ENCODE peak calls at places on chromosomes 3 and 15, in five cellular contexts. C, B, O, S and L are unnamed samples.
A peak's percentile ranks its signal among the peaks of the same experiment; 100 is the strongest.

GRCh38 chr15:89119489-89120478 is 31.5 kb downstream of the ABHD2 start:
- DNase-seq in C (no peak), B (peak; percentile 70), O (no peak), S (no peak), L (no peak)

GRCh38 chr3:12618426-12618825 is 45.5 kb downstream of the RAF1 start:
- DNase-seq in C (no peak), B (no peak), O (no peak), S (no peak), L (no peak)

GRCh38 chr3:186331043-186331442 is 31.0 kb downstream of the DGKG start:
- DNase-seq in C (no peak), B (no peak), O (no peak), S (no peak), L (no peak)

GRCh38 chr15:40894689-40895308 is 549 bp downstream of the VPS18 start:
- DNase-seq in C (peak; percentile 56), B (peak; percentile 78), O (peak; percentile 82), S (peak; percentile 78), L (no peak)

GRCh38 chr15:99511529-99511864 is 54.3 kb upstream of the MEF2A start:
- DNase-seq in C (no peak), B (peak; percentile 87), O (no peak), S (no peak), L (no peak)

GRCh38 chr15:78838480-78838879 is 27.2 kb upstream of the ADAMTS7 start:
- DNase-seq in C (no peak), B (peak; percentile 24), O (no peak), S (no peak), L (no peak)

GRCh38 chr3:139533781-139534443 is 5.6 kb downstream of the RBP1 start:
- DNase-seq in C (no peak), B (peak; percentile 27), O (no peak), S (no peak), L (no peak)

GRCh38 chr3:46467562-46467961 is 2.9 kb upstream of the LTF start:
- DNase-seq in C (no peak), B (no peak), O (no peak), S (no peak), L (no peak)

GRCh38 chr15:55993111-55993803 is at the start of gene NEDD4:
- DNase-seq in C (peak; percentile 79), B (peak; percentile 88), O (peak; percentile 93), S (peak; percentile 93), L (peak; percentile 29)

GRCh38 chr3:108518895-108519294 is 8.5 kb upstream of the MYH15 start:
- DNase-seq in C (no peak), B (peak; percentile 24), O (no peak), S (no peak), L (no peak)

GRCh38 chr3:49199244-49199899 is 28.0 kb downstream of the KLHDC8B start:
- DNase-seq in C (no peak), B (peak; percentile 83), O (peak; percentile 83), S (peak; percentile 98), L (no peak)

GRCh38 chr3:142680710-142681109 is 43.1 kb upstream of the TRPC1 start:
- DNase-seq in C (no peak), B (peak; percentile 1), O (no peak), S (no peak), L (no peak)
- TF ChIP-seq CTCF in C (no peak), B (no peak), O (no peak), S (no peak), L (no peak)

GRCh38 chr3:129527262-129527661 is 1.2 kb upstream of the RHO start:
- DNase-seq in C (no peak), B (no peak), O (no peak), S (no peak), L (no peak)
- TF ChIP-seq CTCF in C (no peak), B (no peak), O (no peak), S (no peak), L (no peak)

DNA sequence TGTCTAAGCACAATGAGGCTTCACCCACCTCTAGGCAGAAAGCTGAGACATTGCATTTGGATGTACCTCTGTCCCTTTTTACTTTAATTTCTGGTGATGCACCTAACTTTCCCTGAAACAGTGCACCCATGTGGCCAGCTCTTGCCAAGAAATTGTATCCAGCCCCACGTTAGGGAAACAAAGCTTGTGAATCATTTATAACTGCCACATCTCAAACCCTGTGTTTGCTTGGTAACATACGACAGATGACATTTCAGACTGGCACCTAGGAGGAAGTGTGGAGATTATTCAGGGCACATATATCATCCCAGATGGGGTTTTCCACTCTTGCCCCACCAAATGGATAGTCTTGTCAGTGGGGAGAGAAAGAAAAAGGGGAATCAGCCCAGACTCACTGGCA is 2.1 kb downstream of the CYB561D2 start:
- DNase-seq in C (no peak), B (no peak), O (no peak), S (no peak), L (no peak)
- TF ChIP-seq CTCF in C (no peak), B (peak; percentile 22), O (peak; percentile 5), S (no peak), L (peak; percentile 18)

DNA sequence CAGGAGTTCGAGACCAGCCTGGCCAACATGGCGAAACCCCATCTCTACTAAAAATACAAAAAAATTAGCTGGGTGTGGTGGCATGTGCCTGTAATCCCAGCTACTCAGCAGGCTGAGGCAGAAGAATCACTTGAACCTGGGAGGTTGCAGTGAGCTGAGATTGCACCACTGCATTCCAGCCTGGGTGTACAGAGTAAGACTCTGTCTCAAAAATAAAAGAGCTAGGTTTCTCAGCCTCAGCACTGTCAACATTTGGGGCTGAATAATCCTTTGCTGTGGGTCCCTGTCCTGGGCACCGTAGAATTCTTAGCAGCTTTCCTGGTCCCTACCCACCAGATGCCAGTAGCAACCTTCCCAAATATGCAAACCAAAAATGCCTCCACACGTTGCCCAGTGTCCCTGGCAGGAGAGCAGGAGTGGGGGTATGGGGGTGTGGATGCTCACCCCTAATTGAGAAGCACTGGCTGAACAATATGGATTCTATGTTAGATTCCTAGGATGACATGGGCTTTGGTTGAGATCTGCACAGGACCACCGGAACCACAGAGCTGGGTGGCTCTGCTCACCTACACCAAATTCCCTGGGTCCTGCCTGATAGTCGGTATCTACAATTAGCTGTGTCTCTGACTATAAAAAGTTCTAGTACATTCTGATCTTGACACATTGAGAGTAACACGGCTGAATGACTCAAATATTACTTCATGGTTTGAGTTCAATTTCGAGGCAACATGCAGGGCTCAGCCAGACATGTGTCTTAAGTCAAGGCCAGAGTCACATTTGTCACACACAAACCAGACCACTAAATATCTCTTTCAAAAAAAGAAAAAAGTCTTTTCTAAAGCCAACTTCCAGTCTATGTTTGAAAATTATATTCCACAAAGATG is 577.0 kb upstream of the MDFIC2 start:
- DNase-seq in C (no peak), B (peak; percentile 29), O (no peak), S (no peak), L (no peak)
- TF ChIP-seq CTCF in C (no peak), B (no peak), O (no peak), S (no peak), L (no peak)